ENCODE peak calls at places on chromosomes 2 and 18, in six cellular contexts. D, O, M, W, G and E are unnamed samples. For H3K4me1, the result is how much of the 10 kb centered on the place peaks cover.

GRCh38 chr2:230864605-230865323 is at the start of gene ITM2C:
- DNase-seq in W (peak), O (peak), G (peak), M (peak), D (peak), E (peak)

GRCh38 chr2:196000551-196000950 is 68.1 kb downstream of the DNAH7 start:
- DNase-seq in M (no peak), O (no peak), D (no peak), W (no peak), G (no peak), E (no peak)

GRCh38 chr2:42859006-42859552 is 66.7 kb upstream of the HAAO start:
- DNase-seq in M (no peak), O (no peak), W (peak), G (peak), D (peak), E (no peak)

GRCh38 chr2:33129261-33129660 is 182.5 kb downstream of the LTBP1 start:
- DNase-seq in O (no peak), W (no peak), D (no peak), G (no peak), M (no peak), E (no peak)

GRCh38 chr2:177692042-177692823 is 299.7 kb downstream of the AGPS start:
- DNase-seq in G (no peak), M (no peak), O (no peak), W (peak), D (peak), E (no peak)

GRCh38 chr2:134120160-134120717 is 133.6 kb upstream of the MGAT5 start:
- DNase-seq in D (peak), O (no peak), W (no peak), G (peak), M (no peak), E (no peak)

GRCh38 chr2:226790436-226790835 is 9.2 kb downstream of the IRS1 start:
- DNase-seq in M (no peak), O (no peak), W (no peak), D (peak), G (no peak), E (no peak)

GRCh38 chr2:42567389-42567788 is 1.0 kb upstream of the MTA3 start:
- DNase-seq in M (no peak), O (no peak), W (no peak), G (no peak), D (peak), E (no peak)

GRCh38 chr2:66925128-66925527 is 472.0 kb upstream of the ETAA1 start:
- DNase-seq in D (no peak), G (peak), O (no peak), M (no peak), W (peak), E (no peak)

GRCh38 chr2:101790856-101791255 is 93.3 kb downstream of the MAP4K4 start:
- DNase-seq in G (no peak), D (no peak), W (no peak), O (no peak), M (no peak), E (no peak)

GRCh38 chr2:127420039-127420864 is 2.0 kb downstream of the PROC start:
- DNase-seq in M (no peak), W (no peak), G (no peak), D (no peak), O (no peak), E (no peak)

GRCh38 chr2:8488001-8488738 is 193.7 kb upstream of the ID2 start:
- DNase-seq in G (no peak), W (no peak), M (no peak), D (no peak), O (no peak), E (no peak)

GRCh38 chr2:181036848-181037603 is 56.6 kb downstream of the UBE2E3 start:
- DNase-seq in D (no peak), W (peak), M (no peak), O (no peak), G (no peak), E (no peak)

GRCh38 chr2:128986026-128986720 is 667.5 kb upstream of the HS6ST1 start:
- DNase-seq in M (no peak), O (no peak), G (no peak), W (peak), D (no peak), E (no peak)

GRCh38 chr2:147366281-147366680 is 478.5 kb upstream of the ACVR2A start:
- DNase-seq in W (no peak), D (no peak), M (no peak), O (no peak), G (no peak), E (no peak)

GRCh38 chr2:242034996-242035814 is 165.7 kb downstream of the RTP5 start:
- DNase-seq in M (peak), D (no peak), W (no peak), O (no peak), G (no peak), E (no peak)

GRCh38 chr2:240374085-240374907 is 61.2 kb upstream of the GPC1 start:
- DNase-seq in G (no peak), M (no peak), O (peak), D (peak), W (no peak), E (peak)

GRCh38 chr2:166888180-166888579 is at the start of gene XIRP2:
- DNase-seq in G (no peak), D (no peak), M (no peak), W (no peak), O (no peak), E (no peak)

GRCh38 chr2:113309655-113310387 is 31.1 kb upstream of the PAX8 start:
- DNase-seq in D (no peak), O (no peak), M (no peak), G (no peak), W (peak), E (no peak)

GRCh38 chr2:66587216-66587615 is 152.3 kb downstream of the MEIS1 start:
- DNase-seq in D (peak), W (peak), O (no peak), G (no peak), M (no peak), E (peak)

GRCh38 chr2:100281521-100282438 is 40.5 kb downstream of the LONRF2 start:
- DNase-seq in D (no peak), O (no peak), M (no peak), G (peak), W (no peak), E (no peak)

GRCh38 chr18:25231327-25231691 is 120.7 kb downstream of the ZNF521 start:
- DNase-seq in O (no peak), M (no peak), G (no peak), W (no peak), D (no peak), E (peak)

GRCh38 chr2:234548720-234549420 is 52.0 kb upstream of the ARL4C start:
- DNase-seq in G (no peak), W (no peak), D (no peak), O (no peak), M (no peak), E (no peak)

GRCh38 chr2:78546843-78547242 is 478.7 kb upstream of the REG3G start:
- DNase-seq in M (no peak), O (no peak), W (no peak), G (no peak), D (no peak), E (no peak)

GRCh38 chr2:28616618-28617017 is 120.8 kb downstream of the PLB1 start:
- DNase-seq in W (no peak), M (no peak), G (no peak), D (no peak), O (no peak), E (no peak)
- H3K4me1 ChIP-seq in W (under half), M (under half), G (under half), D (under half), O (under half), E (under half)

GRCh38 chr2:85710687-85711577 is 16.8 kb downstream of the GNLY start:
- DNase-seq in G (peak), M (no peak), O (peak), D (no peak), W (no peak), E (peak)

GRCh38 chr2:85706604-85707296 is 12.6 kb downstream of the GNLY start:
- DNase-seq in D (no peak), O (peak), G (no peak), W (no peak), M (no peak), E (peak)

GRCh38 chr2:85709385-85709784 is 15.2 kb downstream of the GNLY start:
- DNase-seq in G (peak), D (no peak), O (no peak), M (no peak), W (no peak), E (no peak)

GRCh38 chr2:85707304-85707703 is 13.1 kb downstream of the GNLY start:
- DNase-seq in O (no peak), D (peak), W (peak), G (peak), M (no peak), E (no peak)

DNA sequence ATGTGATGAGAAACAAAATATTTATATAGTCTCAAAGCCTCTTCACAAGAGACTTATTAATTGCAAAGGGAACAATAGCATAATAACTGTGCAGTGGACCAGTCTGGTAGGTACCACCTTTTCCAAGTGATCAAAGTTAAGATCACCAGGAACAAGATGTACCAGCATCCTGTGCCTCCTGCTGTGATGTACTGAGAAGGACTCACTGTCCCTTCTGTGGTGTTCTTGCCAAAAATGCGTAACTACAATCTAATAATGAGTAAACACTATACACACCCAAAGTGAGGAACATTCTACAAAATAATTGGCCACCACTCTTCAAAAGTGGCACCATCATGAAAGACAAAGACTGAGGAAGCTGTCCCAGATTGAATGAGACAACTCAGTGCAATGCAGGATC is 14.5 kb downstream of the GNLY start:
- DNase-seq in D (no peak), M (no peak), G (no peak), O (no peak), W (no peak), E (no peak)
- H3K4me1 ChIP-seq in D (under half), M (under half), G (under half), O (half or more), W (under half), E (half or more)

GRCh38 chr2:44191739-44192138 is 23.1 kb downstream of the PPM1B start:
- DNase-seq in W (no peak), O (no peak), G (no peak), M (no peak), D (no peak), E (no peak)

GRCh38 chr2:44188696-44189095 is 20.0 kb downstream of the PPM1B start:
- DNase-seq in O (no peak), G (no peak), D (no peak), W (no peak), M (no peak), E (no peak)

GRCh38 chr2:44192646-44193045 is 24.0 kb downstream of the PPM1B start:
- DNase-seq in W (no peak), G (no peak), M (no peak), D (no peak), O (no peak), E (no peak)

GRCh38 chr2:44186800-44187199 is 18.1 kb downstream of the PPM1B start:
- DNase-seq in G (no peak), W (no peak), D (no peak), O (no peak), M (no peak), E (no peak)

DNA sequence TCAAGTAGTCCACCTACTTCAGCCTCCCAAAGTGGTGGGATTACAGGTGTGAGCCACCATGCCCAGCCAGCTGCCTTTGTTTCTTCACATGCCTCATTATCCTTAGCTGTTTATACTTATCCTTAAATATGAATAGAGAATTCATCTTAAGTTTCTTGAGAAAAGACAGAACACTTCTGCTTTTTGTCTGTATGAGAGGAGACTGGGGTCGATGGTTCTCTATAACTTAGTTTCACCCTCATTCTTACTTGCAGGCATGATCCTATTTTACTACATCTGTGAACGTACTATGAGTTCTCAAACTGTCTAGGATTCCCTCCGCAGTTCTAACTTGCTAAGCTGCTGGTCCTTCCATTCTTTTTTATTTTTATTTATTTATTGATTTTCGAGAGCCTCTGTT is 20.4 kb downstream of the PPM1B start:
- DNase-seq in W (no peak), G (no peak), D (no peak), M (no peak), O (no peak), E (no peak)
- H3K4me1 ChIP-seq in W (under half), G (under half), D (under half), M (under half), O (under half), E (under half)

GRCh38 chr2:1716441-1716840 is 27.9 kb downstream of the PXDN start:
- DNase-seq in M (no peak), O (peak), G (no peak), D (no peak), W (no peak), E (no peak)
- H3K4me1 ChIP-seq in M (under half), O (under half), G (under half), D (under half), W (under half), E (under half)

DNA sequence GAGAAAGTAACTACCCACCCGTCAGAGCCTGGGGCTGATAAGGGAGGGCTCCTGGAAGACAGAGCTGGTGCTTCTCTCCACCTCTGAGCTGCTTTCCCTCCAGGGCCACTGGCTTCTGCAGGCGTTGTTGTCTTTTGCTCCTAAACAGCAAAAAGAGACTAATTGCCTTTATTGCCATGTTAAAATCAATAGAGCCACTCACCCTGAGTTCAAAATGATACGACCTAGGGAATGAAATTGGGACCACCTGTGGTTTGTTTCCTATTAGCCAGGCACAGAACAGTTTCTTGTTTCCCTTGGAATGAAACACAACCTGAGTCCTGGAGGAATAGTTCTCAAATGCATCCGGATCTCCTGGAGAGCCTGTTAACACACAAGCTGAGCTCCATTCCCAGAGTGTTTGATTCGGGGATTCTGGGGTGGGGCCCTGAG is 45.8 kb downstream of the TCF7L1 start:
- DNase-seq in G (no peak), M (no peak), O (no peak), W (no peak), D (no peak), E (no peak)
- H3K4me1 ChIP-seq in G (half or more), M (under half), O (half or more), W (under half), D (under half), E (under half)

GRCh38 chr2:219249203-219249980 is 3.7 kb upstream of the TUBA4B start:
- DNase-seq in M (peak), D (peak), O (peak), G (peak), W (peak), E (peak)
- H3K4me1 ChIP-seq in M (under half), D (half or more), O (half or more), G (half or more), W (half or more), E (half or more)

DNA sequence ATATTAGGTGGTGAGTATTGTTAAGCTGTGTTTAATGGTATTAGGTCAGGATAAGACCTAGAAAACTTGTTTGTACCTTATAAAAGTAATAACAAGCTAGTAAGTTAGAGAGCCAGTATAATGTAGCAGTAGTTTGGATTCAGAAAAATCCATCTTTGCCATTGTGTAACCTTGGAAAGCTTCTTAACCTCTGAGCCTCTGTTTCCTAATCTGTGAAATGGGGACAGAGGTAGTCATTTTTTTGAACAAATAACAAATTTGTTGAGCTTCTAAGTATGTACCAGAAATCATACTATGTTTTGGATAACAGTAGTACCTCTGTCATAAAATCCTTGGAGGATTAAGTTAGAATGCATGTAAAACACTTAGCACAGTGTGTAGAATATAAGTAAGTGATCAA is 12.5 kb downstream of the GLS start:
- DNase-seq in O (no peak), W (no peak), D (no peak), M (no peak), G (no peak), E (no peak)
- H3K4me1 ChIP-seq in O (half or more), W (under half), D (under half), M (under half), G (under half), E (under half)